ENCODE peak calls at places on chromosomes 5 and 9, in seven cellular contexts. I is mesendoderm, U is IMR-90, J is H9, A is trophoblast cell, Z is mesenchymal stem cell, K is H1. Y is an unnamed sample.

GRCh38 chr5:74067748-74068541 is 441.9 kb downstream of the ARHGEF28 start:
- DNase-seq in K (no peak), Z (no peak), I (no peak), A (no peak), U (no peak), J (no peak), Y (no peak)

GRCh38 chr5:67612961-67613360 is 416.4 kb upstream of the CD180 start:
- DNase-seq in U (no peak), Z (no peak), K (no peak), I (no peak), J (no peak), A (no peak), Y (no peak)

GRCh38 chr5:150245111-150245789 is 44.3 kb downstream of the CAMK2A start:
- DNase-seq in Z (peak; percentile 86), U (peak; percentile 28), A (peak; percentile 38), J (no peak), K (no peak), I (no peak), Y (no peak)

GRCh38 chr5:38515081-38515480 is 41.4 kb downstream of the LIFR start:
- DNase-seq in Z (no peak), K (no peak), I (no peak), A (no peak), U (no peak), J (no peak), Y (no peak)

GRCh38 chr5:144549580-144549979 is 378.9 kb downstream of the KCTD16 start:
- DNase-seq in I (no peak), U (peak; percentile 69), K (no peak), Z (peak; percentile 90), A (no peak), J (no peak), Y (no peak)

GRCh38 chr5:11261226-11261625 is 500.2 kb upstream of the DAP start:
- DNase-seq in K (no peak), U (no peak), I (no peak), A (no peak), J (no peak), Z (no peak), Y (no peak)

GRCh38 chr5:159878988-159879471 is 37.3 kb upstream of the ADRA1B start:
- DNase-seq in Z (peak; percentile 94), J (peak; percentile 84), U (peak; percentile 85), I (peak; percentile 95), A (peak; percentile 77), K (peak; percentile 10), Y (peak; percentile 67)

GRCh38 chr9:116144038-116144437 is 9.6 kb upstream of the PAPPA start:
- DNase-seq in Z (peak; percentile 63), U (peak; percentile 88), K (no peak), J (no peak), A (no peak), I (no peak), Y (no peak)

GRCh38 chr9:27473135-27473534 is 51.0 kb upstream of the IFNK start:
- DNase-seq in I (no peak), J (no peak), K (no peak), U (no peak), A (no peak), Z (peak; percentile 33), Y (no peak)

GRCh38 chr9:33273266-33273971 is 8.6 kb downstream of the CHMP5 start:
- DNase-seq in U (peak; percentile 59), A (no peak), J (no peak), I (no peak), Z (no peak), K (no peak), Y (no peak)

GRCh38 chr9:16039988-16040761 is 487.3 kb downstream of the CCDC171 start:
- DNase-seq in I (peak; percentile 77), U (peak; percentile 81), Z (peak; percentile 69), K (no peak), A (no peak), J (peak; percentile 48), Y (peak; percentile 66)

GRCh38 chr5:146967646-146968045 is 89.1 kb upstream of the PPP2R2B start:
- DNase-seq in A (no peak), J (no peak), I (no peak), Z (no peak), K (no peak), U (no peak), Y (no peak)

GRCh38 chr5:54990751-54991349 is 5.5 kb upstream of the ESM1 start:
- DNase-seq in U (peak; percentile 84), A (peak; percentile 9), Z (peak; percentile 33), I (peak; percentile 71), J (no peak), K (no peak), Y (no peak)

GRCh38 chr5:53167836-53168235 is 58.3 kb upstream of the MOCS2 start:
- DNase-seq in K (no peak), U (peak; percentile 39), I (no peak), J (no peak), Z (peak; percentile 90), A (no peak), Y (no peak)

GRCh38 chr9:113577525-113578261 is 114.2 kb downstream of the RGS3 start:
- DNase-seq in U (peak; percentile 81), Z (peak; percentile 66), I (no peak), K (no peak), J (no peak), A (no peak), Y (no peak)

GRCh38 chr9:133563286-133564213 is 29.0 kb downstream of the ADAMTSL2 start:
- DNase-seq in K (no peak), J (no peak), I (no peak), A (no peak), Z (peak; percentile 51), U (peak; percentile 7), Y (no peak)

GRCh38 chr9:84756156-84756555 is 86.6 kb downstream of the NTRK2 start:
- DNase-seq in A (no peak), K (no peak), U (no peak), I (no peak), J (no peak), Z (no peak), Y (no peak)

GRCh38 chr5:3262451-3262850 is 333.2 kb upstream of the IRX1 start:
- DNase-seq in Z (no peak), U (no peak), J (no peak), I (no peak), A (no peak), K (no peak), Y (no peak)

GRCh38 chr5:3265936-3266335 is 329.7 kb upstream of the IRX1 start:
- DNase-seq in J (no peak), K (no peak), A (no peak), U (no peak), Z (no peak), I (no peak), Y (no peak)

GRCh38 chr5:3265131-3265885 is 330.3 kb upstream of the IRX1 start:
- DNase-seq in I (no peak), J (no peak), Z (no peak), A (no peak), U (no peak), K (no peak), Y (no peak)

GRCh38 chr5:3258050-3258449 is 337.6 kb upstream of the IRX1 start:
- DNase-seq in U (no peak), J (no peak), A (no peak), Z (no peak), K (no peak), I (no peak), Y (no peak)

GRCh38 chr5:3261081-3261480 is 334.6 kb upstream of the IRX1 start:
- DNase-seq in I (no peak), A (no peak), K (no peak), J (no peak), Z (no peak), U (no peak), Y (no peak)
- H2BK5ac ChIP-seq in I (no peak overlapping the region), A (no peak overlapping the region), K (no peak overlapping the region), J (no peak overlapping the region), Z (no peak overlapping the region), U (no peak overlapping the region), Y (no peak overlapping the region)

GRCh38 chr9:123947326-123947725 is 17.4 kb upstream of the DENND1A start:
- DNase-seq in I (no peak), J (no peak), K (no peak), U (no peak), Z (no peak), A (no peak), Y (no peak)
- H3K79me1 ChIP-seq in I (no peaks in the 10 kb centered on the region), J (no peaks in the 10 kb centered on the region), K (no peaks in the 10 kb centered on the region), U (no peaks in the 10 kb centered on the region), Z (no peaks in the 10 kb centered on the region), A (peaks cover 1% of the 10 kb centered on the region), Y (no peaks in the 10 kb centered on the region)

GRCh38 chr9:70488098-70488792 is 73.8 kb upstream of the KLF9 start:
- DNase-seq in J (no peak), Z (peak; percentile 72), K (no peak), I (no peak), A (no peak), U (peak; percentile 39), Y (no peak)

GRCh38 chr9:70491798-70492736 is 77.6 kb upstream of the KLF9 start:
- DNase-seq in K (no peak), A (no peak), J (no peak), U (no peak), Z (no peak), I (no peak), Y (no peak)

GRCh38 chr9:70488793-70489105 is 74.3 kb upstream of the KLF9 start:
- DNase-seq in U (no peak), Z (no peak), J (no peak), K (no peak), I (no peak), A (no peak), Y (no peak)

GRCh38 chr9:70493046-70493445 is 78.6 kb upstream of the KLF9 start:
- DNase-seq in I (no peak), K (no peak), A (no peak), J (no peak), U (no peak), Z (no peak), Y (no peak)

GRCh38 chr9:70490478-70490877 is 76.0 kb upstream of the KLF9 start:
- DNase-seq in K (no peak), U (no peak), Z (no peak), I (no peak), J (no peak), A (no peak), Y (no peak)
- H2BK5ac ChIP-seq in K (no peak overlapping the region), U (no peak overlapping the region), Z (no peak overlapping the region), I (no peak overlapping the region), J (no peak overlapping the region), A (no peak overlapping the region), Y (no peak overlapping the region)

GRCh38 chr9:13296972-13297371 is 17.5 kb upstream of the MPDZ start:
- DNase-seq in Z (no peak), K (no peak), J (no peak), A (no peak), I (no peak), U (no peak), Y (no peak)
- H3K79me1 ChIP-seq in Z (no peaks in the 10 kb centered on the region), K (no peaks in the 10 kb centered on the region), J (no peaks in the 10 kb centered on the region), A (no peaks in the 10 kb centered on the region), I (no peaks in the 10 kb centered on the region), U (no peaks in the 10 kb centered on the region), Y (no peaks in the 10 kb centered on the region)

GRCh38 chr5:125196479-125197183 is 450.2 kb upstream of the ZNF608 start:
- DNase-seq in U (no peak), Z (no peak), K (no peak), J (no peak), A (no peak), I (peak; percentile 68), Y (peak; percentile 51)
- H2BK5ac ChIP-seq in U (no peak overlapping the region), Z (no peak overlapping the region), K (no peak overlapping the region), J (no peak overlapping the region), A (no peak overlapping the region), I (no peak overlapping the region), Y (no peak overlapping the region)

GRCh38 chr9:130972957-130973685 is 34.1 kb upstream of the FIBCD1 start:
- DNase-seq in Z (no peak), U (no peak), I (no peak), A (no peak), K (no peak), J (peak; percentile 27), Y (no peak)
- H3K79me1 ChIP-seq in Z (no peaks in the 10 kb centered on the region), U (no peaks in the 10 kb centered on the region), I (no peaks in the 10 kb centered on the region), A (no peaks in the 10 kb centered on the region), K (no peaks in the 10 kb centered on the region), J (no peaks in the 10 kb centered on the region), Y (no peaks in the 10 kb centered on the region)

Y was measured in neuronal stem cell.